ENCODE peak calls at places on chromosomes 16 and 17, in seven cellular contexts. U is heart right ventricle; H is H9; M is naive thymus-derived CD4-positive, alpha-beta T cell; W is mucosa of descending colon; T is upper lobe of right lung; K is PC-9. G is an unnamed sample.

GRCh38 chr17:49637050-49637449 is 40.8 kb downstream of the SPOP start:
- DNase-seq in U (no peak), H (no peak), M (no peak), W (no peak), T (no peak), K (no peak), G (no peak)

GRCh38 chr17:75571197-75571884 is 16.3 kb upstream of the MYO15B start:
- DNase-seq in U (no peak), H (no peak), M (no peak), W (no peak), T (peak; percentile 67), K (no peak), G (no peak)

GRCh38 chr17:8332688-8333087 is 7.0 kb upstream of the ODF4 start:
- DNase-seq in U (no peak), H (no peak), M (no peak), W (no peak), T (no peak), K (no peak), G (no peak)

GRCh38 chr17:28394717-28395116 is 11.3 kb downstream of the SLC46A1 start:
- DNase-seq in U (no peak), H (no peak), M (no peak), W (no peak), T (no peak), K (no peak), G (no peak)

GRCh38 chr17:73929860-73930430 is 273.5 kb upstream of the RPL38 start:
- DNase-seq in U (no peak), H (no peak), M (no peak), W (no peak), T (no peak), K (no peak), G (no peak)

GRCh38 chr16:89828870-89829629 is 775 bp downstream of the SPIRE2 start:
- DNase-seq in U (no peak), H (no peak), M (no peak), W (no peak), T (no peak), K (no peak), G (no peak)

GRCh38 chr17:75622071-75622470 is 11.2 kb upstream of the SMIM5 start:
- DNase-seq in U (no peak), H (no peak), M (no peak), W (no peak), T (no peak), K (no peak), G (no peak)

GRCh38 chr17:49996495-49997255 is 1.7 kb upstream of the DLX3 start:
- DNase-seq in U (peak; percentile 68), H (peak; percentile 77), M (peak; percentile 78), W (peak; percentile 55), T (peak; percentile 81), K (peak; percentile 45), G (peak; percentile 53)

GRCh38 chr16:24253192-24253591 is 2.9 kb upstream of the CACNG3 start:
- DNase-seq in U (no peak), H (peak; percentile 68), M (peak; percentile 43), W (no peak), T (no peak), K (no peak), G (no peak)

GRCh38 chr17:18182190-18182977 is 1.2 kb upstream of the ALKBH5 start:
- DNase-seq in U (peak; percentile 38), H (peak; percentile 50), M (no peak), W (peak; percentile 60), T (no peak), K (no peak), G (no peak)

GRCh38 chr17:17420561-17421269 is 56.1 kb upstream of the MED9 start:
- DNase-seq in U (peak; percentile 85), H (no peak), M (no peak), W (peak; percentile 70), T (peak; percentile 57), K (no peak), G (no peak)

GRCh38 chr16:12881771-12882170 is 19.6 kb upstream of the SHISA9 start:
- DNase-seq in U (no peak), H (no peak), M (no peak), W (no peak), T (no peak), K (peak; percentile 48), G (no peak)

GRCh38 chr16:15981382-15981781 is 32.0 kb downstream of the ABCC1 start:
- DNase-seq in U (no peak), H (no peak), M (no peak), W (no peak), T (no peak), K (no peak), G (no peak)
- H3K9me3 ChIP-seq in U (no peaks in the 10 kb centered on the region), H (peaks cover 28% of the 10 kb centered on the region), M (peaks cover 31% of the 10 kb centered on the region), W (peaks cover 18% of the 10 kb centered on the region), T (peaks cover 5% of the 10 kb centered on the region), K (peaks cover 31% of the 10 kb centered on the region), G (no peaks in the 10 kb centered on the region)

DNA sequence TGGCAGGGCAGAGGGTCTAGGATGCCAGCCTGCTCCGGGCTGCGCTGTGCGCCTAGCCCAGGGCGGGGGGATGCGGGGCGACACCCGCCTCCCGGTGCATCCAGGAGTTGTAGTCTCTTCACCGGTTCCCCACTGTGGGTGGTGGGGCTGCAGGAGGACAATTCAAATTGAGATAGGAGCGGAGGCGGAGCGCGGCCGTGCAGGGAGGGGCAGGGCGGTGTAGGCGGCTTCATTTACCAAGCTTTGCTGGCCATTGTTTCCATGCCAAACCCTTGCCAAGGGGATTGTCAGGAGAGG is 2047.4 kb downstream of the TP53TG3F start:
- DNase-seq in U (no peak), H (no peak), M (no peak), W (no peak), T (no peak), K (no peak), G (no peak)
- H3K9me3 ChIP-seq in U (no peaks in the 10 kb centered on the region), H (peaks cover 84% of the 10 kb centered on the region), M (peaks cover 12% of the 10 kb centered on the region), W (peaks cover 59% of the 10 kb centered on the region), T (no peaks in the 10 kb centered on the region), K (no peaks in the 10 kb centered on the region), G (no peaks in the 10 kb centered on the region)

GRCh38 chr17:57486978-57487377 is 230.7 kb downstream of the MSI2 start:
- DNase-seq in U (no peak), H (no peak), M (no peak), W (no peak), T (no peak), K (no peak), G (no peak)
- H3K9me3 ChIP-seq in U (no peaks in the 10 kb centered on the region), H (no peaks in the 10 kb centered on the region), M (no peaks in the 10 kb centered on the region), W (no peaks in the 10 kb centered on the region), T (no peaks in the 10 kb centered on the region), K (no peaks in the 10 kb centered on the region), G (no peaks in the 10 kb centered on the region)

GRCh38 chr17:83204230-83204725 is 124.9 kb downstream of the METRNL start:
- DNase-seq in U (no peak), H (no peak), M (no peak), W (no peak), T (no peak), K (no peak), G (no peak)
- H3K9me3 ChIP-seq in U (no peaks in the 10 kb centered on the region), H (peaks cover 13% of the 10 kb centered on the region), M (no peaks in the 10 kb centered on the region), W (no peaks in the 10 kb centered on the region), T (no peaks in the 10 kb centered on the region), K (no peaks in the 10 kb centered on the region), G (no peaks in the 10 kb centered on the region)

GRCh38 chr16:3306078-3306477 is 781 bp downstream of the ZNF75A start:
- DNase-seq in U (no peak), H (no peak), M (no peak), W (no peak), T (no peak), K (no peak), G (no peak)

GRCh38 chr16:3305109-3306068 is at the start of the genes TIGD7 and ZNF75A:
- DNase-seq in U (peak; percentile 89), H (peak; percentile 92), M (peak; percentile 85), W (peak; percentile 90), T (peak; percentile 94), K (peak; percentile 78), G (peak; percentile 67)

GRCh38 chr16:3304370-3304769 is 860 bp downstream of the TIGD7 start:
- DNase-seq in U (no peak), H (no peak), M (no peak), W (no peak), T (no peak), K (no peak), G (no peak)
- H3K9me3 ChIP-seq in U (no peaks in the 10 kb centered on the region), H (peaks cover 36% of the 10 kb centered on the region), M (peaks cover 70% of the 10 kb centered on the region), W (peaks cover 82% of the 10 kb centered on the region), T (peaks cover 61% of the 10 kb centered on the region), K (peaks cover 76% of the 10 kb centered on the region), G (peaks cover 16% of the 10 kb centered on the region)

GRCh38 chr16:35557731-35558130 is 2098.3 kb downstream of the TP53TG3F start:
- DNase-seq in U (no peak), H (no peak), M (no peak), W (no peak), T (no peak), K (no peak), G (no peak)
- H3K9me3 ChIP-seq in U (no peaks in the 10 kb centered on the region), H (peaks cover 88% of the 10 kb centered on the region), M (peaks cover 18% of the 10 kb centered on the region), W (peaks cover 44% of the 10 kb centered on the region), T (no peaks in the 10 kb centered on the region), K (no peaks in the 10 kb centered on the region), G (no peaks in the 10 kb centered on the region)

DNA sequence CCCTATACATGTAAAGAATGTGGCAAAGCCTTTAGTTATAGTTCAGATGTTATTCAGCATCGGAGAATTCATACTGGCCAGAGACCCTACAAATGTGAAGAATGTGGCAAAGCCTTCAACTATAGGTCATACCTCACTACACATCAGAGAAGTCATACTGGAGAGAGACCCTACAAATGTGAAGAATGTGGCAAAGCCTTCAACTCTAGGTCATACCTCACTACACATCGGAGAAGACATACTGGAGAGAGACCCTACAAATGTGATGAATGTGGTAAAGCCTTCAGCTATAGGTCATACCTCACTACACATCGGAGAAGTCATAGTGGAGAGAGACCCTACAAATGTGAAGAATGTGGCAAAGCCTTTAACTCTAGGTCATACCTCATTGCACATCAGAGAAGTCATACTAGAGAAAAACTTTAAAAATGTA is 42.5 kb downstream of the ZNF267 start:
- DNase-seq in U (no peak), H (no peak), M (no peak), W (no peak), T (no peak), K (no peak), G (no peak)
- H3K9me3 ChIP-seq in U (peaks cover 3% of the 10 kb centered on the region), H (peaks cover 81% of the 10 kb centered on the region), M (peaks cover 95% of the 10 kb centered on the region), W (peaks cover 99% of the 10 kb centered on the region), T (peaks cover 96% of the 10 kb centered on the region), K (peaks cover 94% of the 10 kb centered on the region), G (peaks cover 91% of the 10 kb centered on the region)

GRCh38 chr16:31893824-31894223 is 20.2 kb downstream of the ZNF267 start:
- DNase-seq in U (no peak), H (no peak), M (no peak), W (no peak), T (no peak), K (no peak), G (no peak)
- H3K9me3 ChIP-seq in U (no peaks in the 10 kb centered on the region), H (peaks cover 15% of the 10 kb centered on the region), M (peaks cover 12% of the 10 kb centered on the region), W (peaks cover 49% of the 10 kb centered on the region), T (peaks cover 19% of the 10 kb centered on the region), K (peaks cover 41% of the 10 kb centered on the region), G (peaks cover 29% of the 10 kb centered on the region)

DNA sequence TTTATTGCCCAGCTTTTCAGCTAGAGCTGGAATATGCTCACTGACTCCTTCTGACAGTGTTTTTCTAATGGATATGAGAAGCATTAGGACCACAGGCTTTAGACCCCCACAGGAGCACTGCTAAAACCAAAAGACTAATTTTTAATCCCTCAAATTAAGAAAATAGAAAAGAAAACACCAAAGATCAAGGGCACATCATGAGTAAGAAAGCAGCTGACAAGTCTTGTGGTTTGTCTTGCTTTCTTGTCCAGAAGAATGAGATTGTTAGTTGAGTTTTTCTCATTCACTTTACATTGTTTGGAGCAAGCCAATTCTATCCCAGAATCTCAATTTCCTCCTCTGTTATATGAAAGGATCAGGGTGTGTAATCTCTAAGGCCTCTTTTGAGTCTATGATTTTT is 899.0 kb downstream of the KCNJ2 start:
- DNase-seq in U (no peak), H (no peak), M (no peak), W (no peak), T (no peak), K (no peak), G (no peak)
- H3K9me3 ChIP-seq in U (no peaks in the 10 kb centered on the region), H (no peaks in the 10 kb centered on the region), M (no peaks in the 10 kb centered on the region), W (no peaks in the 10 kb centered on the region), T (no peaks in the 10 kb centered on the region), K (no peaks in the 10 kb centered on the region), G (no peaks in the 10 kb centered on the region)

G was measured in T-helper 17 cell.